ENCODE peak calls at places on chromosome 1, in five cellular contexts. One of them, this sample, is unnamed.

GRCh38 chr1:35442737-35443136 is 114.5 kb downstream of the KIAA0319L start:
- DNase-seq in heart right ventricle: no peak
- DNase-seq in esophagus squamous epithelium: no peak
- DNase-seq in heart left ventricle: no peak
- DNase-seq in psoas muscle: no peak
- DNase-seq in this sample: no peak

GRCh38 chr1:167935252-167936067 is 1.0 kb upstream of the DCAF6 start:
- DNase-seq in heart right ventricle: peak; percentile 23
- DNase-seq in esophagus squamous epithelium: no peak
- DNase-seq in heart left ventricle: peak; percentile 36
- DNase-seq in psoas muscle: no peak
- DNase-seq in this sample: no peak

GRCh38 chr1:26132128-26132824 is 20.7 kb downstream of the PDIK1L start:
- DNase-seq in heart right ventricle: no peak
- DNase-seq in esophagus squamous epithelium: no peak
- DNase-seq in heart left ventricle: no peak
- DNase-seq in psoas muscle: no peak
- DNase-seq in this sample: no peak

GRCh38 chr1:39643705-39644104 is 4.3 kb upstream of the HEYL start:
- DNase-seq in heart right ventricle: no peak
- DNase-seq in esophagus squamous epithelium: no peak
- DNase-seq in heart left ventricle: no peak
- DNase-seq in psoas muscle: no peak
- DNase-seq in this sample: no peak

GRCh38 chr1:63772876-63773275 is 941 bp upstream of the ROR1 start:
- DNase-seq in heart right ventricle: no peak
- DNase-seq in esophagus squamous epithelium: no peak
- DNase-seq in heart left ventricle: no peak
- DNase-seq in psoas muscle: no peak
- DNase-seq in this sample: no peak

GRCh38 chr1:211603191-211603701 is 24.3 kb upstream of the SLC30A1 start:
- DNase-seq in heart right ventricle: no peak
- DNase-seq in esophagus squamous epithelium: no peak
- DNase-seq in heart left ventricle: no peak
- DNase-seq in psoas muscle: no peak
- DNase-seq in this sample: no peak

GRCh38 chr1:147558045-147558444 is 16.7 kb downstream of the BCL9 start:
- DNase-seq in heart right ventricle: no peak
- DNase-seq in esophagus squamous epithelium: no peak
- DNase-seq in heart left ventricle: no peak
- DNase-seq in psoas muscle: no peak
- DNase-seq in this sample: no peak

GRCh38 chr1:200409203-200409760 is 554 bp downstream of the ZNF281 start:
- DNase-seq in heart right ventricle: peak; percentile 39
- DNase-seq in esophagus squamous epithelium: no peak
- DNase-seq in heart left ventricle: peak; percentile 47
- DNase-seq in psoas muscle: peak; percentile 64
- DNase-seq in this sample: no peak

GRCh38 chr1:34460193-34460592 is 283.5 kb downstream of the C1orf94 start:
- DNase-seq in heart right ventricle: no peak
- DNase-seq in esophagus squamous epithelium: no peak
- DNase-seq in heart left ventricle: no peak
- DNase-seq in psoas muscle: no peak
- DNase-seq in this sample: no peak

GRCh38 chr1:150272379-150272840 is at the start of gene C1orf54:
- DNase-seq in heart right ventricle: peak; percentile 85
- DNase-seq in esophagus squamous epithelium: no peak
- DNase-seq in heart left ventricle: peak; percentile 80
- DNase-seq in psoas muscle: peak; percentile 80
- DNase-seq in this sample: no peak

GRCh38 chr1:173864179-173864867 is 3.5 kb downstream of the GAS5 start:
- DNase-seq in heart right ventricle: no peak
- DNase-seq in esophagus squamous epithelium: no peak
- DNase-seq in heart left ventricle: no peak
- DNase-seq in psoas muscle: no peak
- DNase-seq in this sample: no peak

GRCh38 chr1:185157599-185158469 is 867 bp downstream of the SWT1 start:
- DNase-seq in heart right ventricle: peak; percentile 8
- DNase-seq in esophagus squamous epithelium: no peak
- DNase-seq in heart left ventricle: no peak
- DNase-seq in psoas muscle: no peak
- DNase-seq in this sample: no peak

GRCh38 chr1:204409111-204409510 is 2.5 kb downstream of the PPP1R15B start:
- DNase-seq in heart right ventricle: no peak
- DNase-seq in esophagus squamous epithelium: no peak
- DNase-seq in heart left ventricle: no peak
- DNase-seq in psoas muscle: no peak
- DNase-seq in this sample: no peak

GRCh38 chr1:174123843-174124242 is 35.5 kb upstream of the RABGAP1L start:
- DNase-seq in heart right ventricle: no peak
- DNase-seq in esophagus squamous epithelium: no peak
- DNase-seq in heart left ventricle: no peak
- DNase-seq in psoas muscle: no peak
- DNase-seq in this sample: no peak

GRCh38 chr1:36750706-36751105 is 268.0 kb upstream of the CSF3R start:
- DNase-seq in heart right ventricle: no peak
- DNase-seq in esophagus squamous epithelium: no peak
- DNase-seq in heart left ventricle: no peak
- DNase-seq in psoas muscle: no peak
- DNase-seq in this sample: no peak

GRCh38 chr1:24155011-24155782 is 12.3 kb upstream of the IL22RA1 start:
- DNase-seq in heart right ventricle: no peak
- DNase-seq in esophagus squamous epithelium: no peak
- DNase-seq in heart left ventricle: no peak
- DNase-seq in psoas muscle: no peak
- DNase-seq in this sample: no peak

GRCh38 chr1:31414692-31415370 is 1.8 kb downstream of the SERINC2 start:
- DNase-seq in heart right ventricle: no peak
- DNase-seq in esophagus squamous epithelium: no peak
- DNase-seq in heart left ventricle: no peak
- DNase-seq in psoas muscle: no peak
- DNase-seq in this sample: no peak

GRCh38 chr1:43913051-43913501 is 20.5 kb upstream of the ARTN start:
- DNase-seq in heart right ventricle: no peak
- DNase-seq in esophagus squamous epithelium: no peak
- DNase-seq in heart left ventricle: no peak
- DNase-seq in psoas muscle: no peak
- DNase-seq in this sample: no peak

GRCh38 chr1:154772056-154772455 is 98.0 kb downstream of the KCNN3 start:
- DNase-seq in heart right ventricle: no peak
- DNase-seq in esophagus squamous epithelium: no peak
- DNase-seq in heart left ventricle: no peak
- DNase-seq in psoas muscle: no peak
- DNase-seq in this sample: no peak

GRCh38 chr1:226353698-226354525 is 44.9 kb upstream of the LIN9 start:
- DNase-seq in heart right ventricle: no peak
- DNase-seq in esophagus squamous epithelium: no peak
- DNase-seq in heart left ventricle: no peak
- DNase-seq in psoas muscle: no peak
- DNase-seq in this sample: no peak

GRCh38 chr1:209335090-209335692 is 248.3 kb upstream of the CAMK1G start:
- DNase-seq in heart right ventricle: no peak
- DNase-seq in esophagus squamous epithelium: no peak
- DNase-seq in heart left ventricle: no peak
- DNase-seq in psoas muscle: no peak
- DNase-seq in this sample: no peak

GRCh38 chr1:15775706-15776105 is 17.1 kb downstream of the FBLIM1 start:
- DNase-seq in heart right ventricle: no peak
- DNase-seq in esophagus squamous epithelium: no peak
- DNase-seq in heart left ventricle: no peak
- DNase-seq in psoas muscle: no peak
- DNase-seq in this sample: no peak
- H3K9me3 ChIP-seq in heart right ventricle: no peaks in the 10 kb centered on the region
- H3K9me3 ChIP-seq in esophagus squamous epithelium: no peaks in the 10 kb centered on the region
- H3K9me3 ChIP-seq in heart left ventricle: no peaks in the 10 kb centered on the region
- H3K9me3 ChIP-seq in psoas muscle: no peaks in the 10 kb centered on the region
- H3K9me3 ChIP-seq in this sample: no peaks in the 10 kb centered on the region

DNA sequence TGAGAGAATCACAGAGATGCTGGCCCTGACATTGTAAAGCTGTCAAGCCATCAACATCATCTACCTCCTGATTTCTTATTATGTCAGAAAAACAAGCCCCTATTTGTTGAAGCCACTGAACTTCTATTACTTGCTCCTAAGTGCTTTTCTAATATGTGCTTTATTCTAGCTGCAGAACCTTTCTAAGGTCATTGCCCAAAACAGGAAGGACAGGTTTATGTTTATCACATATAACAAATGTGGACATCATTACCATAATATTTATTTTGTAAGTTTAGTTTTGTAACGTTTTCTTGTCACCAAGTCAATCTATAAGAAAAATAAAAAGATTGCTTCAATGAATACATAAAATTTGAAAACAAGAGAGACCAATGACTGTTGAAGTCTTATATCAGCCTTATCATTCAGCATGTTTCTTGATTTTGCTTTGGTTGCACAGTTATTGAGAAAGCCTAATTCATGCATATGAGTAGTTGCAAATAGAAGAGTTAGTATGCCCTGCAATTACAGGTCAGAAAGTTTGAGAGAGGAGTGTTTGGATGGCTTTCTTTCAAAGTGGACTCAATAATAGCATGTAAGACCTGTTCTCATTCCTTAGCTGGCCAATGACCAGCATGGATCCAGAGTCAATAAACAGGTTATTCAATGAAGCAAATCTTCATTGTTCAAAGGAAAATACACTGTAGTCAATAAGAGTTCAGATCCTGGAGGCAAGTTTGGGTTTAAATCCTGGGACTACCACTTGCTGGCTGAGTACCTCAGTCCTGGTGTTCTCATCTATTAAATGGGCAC is 84.1 kb downstream of the MAB21L3 start:
- DNase-seq in heart right ventricle: no peak
- DNase-seq in esophagus squamous epithelium: no peak
- DNase-seq in heart left ventricle: no peak
- DNase-seq in psoas muscle: no peak
- DNase-seq in this sample: no peak
- H3K4me3 ChIP-seq in heart right ventricle: no peak overlapping the region
- H3K4me3 ChIP-seq in esophagus squamous epithelium: no peak overlapping the region
- H3K4me3 ChIP-seq in heart left ventricle: no peak overlapping the region
- H3K4me3 ChIP-seq in psoas muscle: no peak overlapping the region
- H3K4me3 ChIP-seq in this sample: no peak overlapping the region

DNA sequence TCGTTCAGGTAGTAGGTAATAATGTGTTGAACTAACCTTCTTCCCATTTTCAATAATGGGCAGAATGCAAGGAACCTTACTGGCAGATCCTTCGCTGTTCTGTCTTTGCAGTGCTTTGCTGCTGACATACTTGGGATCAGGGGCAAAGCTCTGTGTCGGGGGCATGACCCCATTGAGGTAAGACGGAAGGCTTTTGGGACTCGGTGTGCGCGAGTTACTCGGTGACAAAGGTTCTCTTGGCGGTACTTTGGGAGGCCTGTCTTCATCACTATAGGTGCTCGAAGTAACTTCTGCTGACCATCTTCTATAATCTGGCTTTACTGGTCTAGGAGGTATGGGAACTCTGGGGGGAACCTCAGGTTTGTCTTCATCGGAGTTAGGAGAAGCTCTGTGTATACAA is 12.7 kb downstream of the ERRFI1 start:
- DNase-seq in heart right ventricle: no peak
- DNase-seq in esophagus squamous epithelium: no peak
- DNase-seq in heart left ventricle: no peak
- DNase-seq in psoas muscle: no peak
- DNase-seq in this sample: no peak
- H3K4me1 ChIP-seq in heart right ventricle: peaks cover 36% of the 10 kb centered on the region
- H3K4me1 ChIP-seq in esophagus squamous epithelium: peaks cover 30% of the 10 kb centered on the region
- H3K4me1 ChIP-seq in heart left ventricle: peaks cover 14% of the 10 kb centered on the region
- H3K4me1 ChIP-seq in psoas muscle: peaks cover 68% of the 10 kb centered on the region
- H3K4me1 ChIP-seq in this sample: peaks cover 42% of the 10 kb centered on the region

GRCh38 chr1:97041011-97041410 is 319.4 kb downstream of the PTBP2 start:
- DNase-seq in heart right ventricle: no peak
- DNase-seq in esophagus squamous epithelium: no peak
- DNase-seq in heart left ventricle: no peak
- DNase-seq in psoas muscle: no peak
- DNase-seq in this sample: no peak
- H3K9me3 ChIP-seq in heart right ventricle: peaks cover 21% of the 10 kb centered on the region
- H3K9me3 ChIP-seq in esophagus squamous epithelium: no peaks in the 10 kb centered on the region
- H3K9me3 ChIP-seq in heart left ventricle: peaks cover 31% of the 10 kb centered on the region
- H3K9me3 ChIP-seq in psoas muscle: peaks cover 7% of the 10 kb centered on the region
- H3K9me3 ChIP-seq in this sample: peaks cover 6% of the 10 kb centered on the region

GRCh38 chr1:156504062-156504813 is 3.7 kb upstream of the MEF2D start:
- DNase-seq in heart right ventricle: no peak
- DNase-seq in esophagus squamous epithelium: no peak
- DNase-seq in heart left ventricle: no peak
- DNase-seq in psoas muscle: no peak
- DNase-seq in this sample: no peak
- H3K4me3 ChIP-seq in heart right ventricle: peak overlapping the region; percentile 30
- H3K4me3 ChIP-seq in esophagus squamous epithelium: peak overlapping the region; percentile 38
- H3K4me3 ChIP-seq in heart left ventricle: peak overlapping the region; percentile 51
- H3K4me3 ChIP-seq in psoas muscle: peak overlapping the region; percentile 98
- H3K4me3 ChIP-seq in this sample: peak overlapping the region; percentile 87

GRCh38 chr1:222824641-222825040 is 9.8 kb downstream of the DISP1 start:
- DNase-seq in heart right ventricle: no peak
- DNase-seq in esophagus squamous epithelium: no peak
- DNase-seq in heart left ventricle: no peak
- DNase-seq in psoas muscle: no peak
- DNase-seq in this sample: no peak
- H3K4me1 ChIP-seq in heart right ventricle: no peaks in the 10 kb centered on the region
- H3K4me1 ChIP-seq in esophagus squamous epithelium: no peaks in the 10 kb centered on the region
- H3K4me1 ChIP-seq in heart left ventricle: no peaks in the 10 kb centered on the region
- H3K4me1 ChIP-seq in psoas muscle: peaks cover 5% of the 10 kb centered on the region
- H3K4me1 ChIP-seq in this sample: peaks cover 8% of the 10 kb centered on the region

GRCh38 chr1:4256351-4256750 is 356.3 kb upstream of the C1orf174 start:
- DNase-seq in heart right ventricle: no peak
- DNase-seq in esophagus squamous epithelium: no peak
- DNase-seq in heart left ventricle: no peak
- DNase-seq in psoas muscle: no peak
- DNase-seq in this sample: no peak
- H3K9me3 ChIP-seq in heart right ventricle: peaks cover 26% of the 10 kb centered on the region
- H3K9me3 ChIP-seq in esophagus squamous epithelium: no peaks in the 10 kb centered on the region
- H3K9me3 ChIP-seq in heart left ventricle: peaks cover 13% of the 10 kb centered on the region
- H3K9me3 ChIP-seq in psoas muscle: no peaks in the 10 kb centered on the region
- H3K9me3 ChIP-seq in this sample: peaks cover 3% of the 10 kb centered on the region

This sample was measured in thoracic aorta.